ENCODE peak calls at places on chromosome 6, in four cellular contexts. One of them, this sample, is unnamed.
A peak's percentile ranks its signal among the peaks of the same experiment; 100 is the strongest.

GRCh38 chr6:145838305-145838704 is 23.7 kb upstream of the FBXO30 start:
- DNase-seq in cardiac muscle cell: no peak
- DNase-seq in AG04450: no peak
- DNase-seq in ovary: no peak
- DNase-seq in this sample: no peak

GRCh38 chr6:16656451-16656850 is 104.8 kb downstream of the ATXN1 start:
- DNase-seq in cardiac muscle cell: no peak
- DNase-seq in AG04450: no peak
- DNase-seq in ovary: no peak
- DNase-seq in this sample: no peak

GRCh38 chr6:146917182-146917581 is 287.0 kb upstream of the STXBP5 start:
- DNase-seq in cardiac muscle cell: no peak
- DNase-seq in AG04450: no peak
- DNase-seq in ovary: no peak
- DNase-seq in this sample: no peak

GRCh38 chr6:113540491-113540890 is 316.7 kb upstream of the MARCKS start:
- DNase-seq in cardiac muscle cell: no peak
- DNase-seq in AG04450: no peak
- DNase-seq in ovary: no peak
- DNase-seq in this sample: no peak

GRCh38 chr6:74222768-74223321 is 526.8 kb downstream of the CD109 start:
- DNase-seq in cardiac muscle cell: no peak
- DNase-seq in AG04450: peak; percentile 7
- DNase-seq in ovary: no peak
- DNase-seq in this sample: no peak

GRCh38 chr6:84411060-84411629 is 183.7 kb upstream of the CEP162 start:
- DNase-seq in cardiac muscle cell: peak; percentile 82
- DNase-seq in AG04450: no peak
- DNase-seq in ovary: no peak
- DNase-seq in this sample: peak; percentile 17

GRCh38 chr6:61940919-61941318 is 345.1 kb downstream of the KHDRBS2 start:
- DNase-seq in cardiac muscle cell: no peak
- DNase-seq in AG04450: no peak
- DNase-seq in ovary: no peak
- DNase-seq in this sample: no peak

GRCh38 chr6:47264775-47265184 is 44.9 kb downstream of the TNFRSF21 start:
- DNase-seq in cardiac muscle cell: peak; percentile 34
- DNase-seq in AG04450: no peak
- DNase-seq in ovary: no peak
- DNase-seq in this sample: no peak

GRCh38 chr6:43983191-43983590 is 144.1 kb downstream of the MRPL14 start:
- DNase-seq in cardiac muscle cell: no peak
- DNase-seq in AG04450: no peak
- DNase-seq in ovary: no peak
- DNase-seq in this sample: no peak

DNA sequence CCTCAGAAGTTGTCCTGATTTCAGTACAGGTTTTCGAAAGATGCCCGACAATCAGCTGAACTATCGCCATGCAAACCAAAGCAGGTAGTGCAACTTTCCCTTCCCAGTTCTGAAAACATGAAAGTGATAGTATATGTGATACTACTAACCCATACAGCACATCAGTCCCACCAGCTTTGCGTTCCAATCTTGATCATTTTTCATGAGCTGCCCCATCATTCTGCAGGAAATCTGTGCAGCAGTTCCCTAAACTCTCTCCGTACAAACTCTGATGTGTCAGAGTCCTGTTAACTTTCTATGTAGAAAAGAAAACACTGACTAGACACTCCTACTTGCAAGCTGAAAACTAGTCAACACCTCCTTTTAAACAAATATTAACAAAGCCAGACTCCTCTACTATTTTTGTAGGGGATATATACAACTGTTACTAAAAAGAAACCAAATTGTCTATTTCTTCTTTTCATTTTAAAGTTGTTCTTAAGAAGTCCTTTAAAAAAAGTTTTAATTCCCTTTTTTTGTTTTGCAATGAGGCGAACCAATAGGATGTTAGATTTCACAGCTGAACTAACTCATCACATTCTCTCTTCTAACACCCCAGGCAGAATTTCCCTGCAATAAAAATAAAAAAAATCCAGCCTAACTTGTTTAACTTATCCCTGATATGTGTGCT is 99.6 kb upstream of the DST start:
- DNase-seq in cardiac muscle cell: peak; percentile 24
- DNase-seq in AG04450: no peak
- DNase-seq in ovary: no peak
- DNase-seq in this sample: no peak
- H3K4me3 ChIP-seq in cardiac muscle cell: no peak overlapping the region
- H3K4me3 ChIP-seq in AG04450: peak overlapping the region; percentile 35
- H3K4me3 ChIP-seq in ovary: peak overlapping the region; percentile 14
- H3K4me3 ChIP-seq in this sample: no peak overlapping the region

DNA sequence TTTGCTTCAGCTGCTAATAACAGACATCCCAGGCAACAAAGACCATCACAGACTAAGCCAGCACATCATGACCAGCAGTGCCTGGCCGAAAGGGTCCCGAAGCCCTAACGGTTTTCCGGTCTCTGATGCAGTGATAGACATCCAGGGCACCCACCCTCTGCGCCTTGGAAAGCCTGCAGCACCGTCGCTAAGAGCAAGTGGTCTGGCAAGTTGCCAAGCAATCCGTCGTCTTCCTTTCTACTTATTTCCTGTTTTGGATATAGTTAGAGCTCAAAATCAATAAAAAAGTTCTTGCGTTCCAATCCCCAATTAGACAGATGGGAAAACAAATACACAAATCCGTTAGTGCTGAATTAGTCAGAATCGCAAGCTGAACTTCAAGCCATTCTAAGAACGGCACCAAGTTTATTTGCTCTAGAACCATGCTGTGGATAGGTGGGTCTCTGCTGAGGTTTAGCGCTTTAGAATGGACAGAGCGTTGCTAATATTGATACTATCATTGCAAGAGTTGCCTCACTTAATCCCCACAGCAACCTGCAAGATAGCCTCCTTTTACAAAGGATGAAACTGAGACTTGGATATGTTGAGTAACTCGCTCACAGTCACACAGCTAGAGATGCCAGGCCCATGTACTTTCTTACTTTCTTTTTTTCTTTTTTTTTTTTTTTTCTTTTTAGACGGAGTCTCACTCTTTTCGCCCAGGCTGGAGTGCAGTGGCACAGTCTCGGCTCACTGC is 163.3 kb upstream of the SNX9 start:
- DNase-seq in cardiac muscle cell: no peak
- DNase-seq in AG04450: no peak
- DNase-seq in ovary: no peak
- DNase-seq in this sample: no peak
- H3K4me3 ChIP-seq in cardiac muscle cell: no peak overlapping the region
- H3K4me3 ChIP-seq in AG04450: no peak overlapping the region
- H3K4me3 ChIP-seq in ovary: no peak overlapping the region
- H3K4me3 ChIP-seq in this sample: no peak overlapping the region

DNA sequence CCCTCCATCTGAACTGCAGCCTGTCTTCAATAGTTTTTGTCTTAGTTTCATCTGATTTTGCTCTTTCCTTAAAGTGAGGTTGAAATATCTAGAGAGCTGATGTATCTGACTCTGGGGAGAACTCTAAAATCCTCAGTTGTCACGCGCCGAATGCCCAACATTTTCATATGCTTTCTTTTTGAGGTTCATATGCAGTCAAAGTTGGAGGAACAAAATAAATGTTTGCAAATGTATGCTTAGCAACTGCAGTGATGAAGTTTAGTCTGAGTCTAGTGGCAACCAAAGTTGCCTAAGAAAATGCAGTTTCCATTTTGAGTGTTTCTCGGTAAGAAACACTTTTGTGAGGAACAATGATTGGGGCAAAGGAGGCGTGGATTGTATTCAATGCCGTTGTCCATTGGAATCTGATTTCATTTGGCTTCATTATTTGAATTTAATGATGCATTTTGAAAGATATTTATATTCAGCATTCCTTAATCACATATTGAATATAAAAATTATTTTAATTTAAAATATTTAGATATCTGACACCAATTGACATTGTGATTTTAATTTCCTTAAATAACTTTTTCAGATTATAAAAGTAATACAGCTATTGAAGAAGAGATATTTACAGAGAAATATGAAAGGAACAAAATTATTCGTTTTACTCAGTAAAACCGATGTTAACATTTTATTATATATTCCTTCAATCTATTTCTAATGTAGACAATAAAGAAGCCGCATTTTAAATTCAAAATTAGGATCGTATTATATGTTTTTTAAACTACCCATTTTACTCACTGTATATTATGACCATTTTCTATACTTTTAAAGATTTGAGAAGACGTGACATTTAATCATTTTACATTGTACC is 122.0 kb downstream of the PLEKHG1 start:
- DNase-seq in cardiac muscle cell: no peak
- DNase-seq in AG04450: no peak
- DNase-seq in ovary: no peak
- DNase-seq in this sample: no peak
- H3K4me3 ChIP-seq in cardiac muscle cell: no peak overlapping the region
- H3K4me3 ChIP-seq in AG04450: no peak overlapping the region
- H3K4me3 ChIP-seq in ovary: no peak overlapping the region
- H3K4me3 ChIP-seq in this sample: no peak overlapping the region

GRCh38 chr6:49713346-49713745 is at the start of gene CRISP2:
- DNase-seq in cardiac muscle cell: no peak
- DNase-seq in AG04450: no peak
- DNase-seq in ovary: no peak
- DNase-seq in this sample: no peak
- H3K4me3 ChIP-seq in cardiac muscle cell: no peak within 1 kb of the TSS
- H3K4me3 ChIP-seq in AG04450: no peak within 1 kb of the TSS
- H3K4me3 ChIP-seq in ovary: no peak within 1 kb of the TSS
- H3K4me3 ChIP-seq in this sample: no peak within 1 kb of the TSS

GRCh38 chr6:27281569-27281968 is 30.5 kb downstream of the POM121L2 start:
- DNase-seq in cardiac muscle cell: no peak
- DNase-seq in AG04450: no peak
- DNase-seq in ovary: no peak
- DNase-seq in this sample: no peak
- H3K4me3 ChIP-seq in cardiac muscle cell: no peak overlapping the region
- H3K4me3 ChIP-seq in AG04450: no peak overlapping the region
- H3K4me3 ChIP-seq in ovary: no peak overlapping the region
- H3K4me3 ChIP-seq in this sample: no peak overlapping the region

GRCh38 chr6:109255946-109256628 is 126.2 kb downstream of the CD164 start:
- DNase-seq in cardiac muscle cell: peak; percentile 25
- DNase-seq in AG04450: no peak
- DNase-seq in ovary: no peak
- DNase-seq in this sample: no peak
- H3K4me3 ChIP-seq in cardiac muscle cell: no peak overlapping the region
- H3K4me3 ChIP-seq in AG04450: no peak overlapping the region
- H3K4me3 ChIP-seq in ovary: no peak overlapping the region
- H3K4me3 ChIP-seq in this sample: no peak overlapping the region

GRCh38 chr6:79810153-79810806 is 137.1 kb downstream of the ELOVL4 start:
- DNase-seq in cardiac muscle cell: no peak
- DNase-seq in AG04450: no peak
- DNase-seq in ovary: no peak
- DNase-seq in this sample: no peak
- H3K4me3 ChIP-seq in cardiac muscle cell: no peak overlapping the region
- H3K4me3 ChIP-seq in AG04450: no peak overlapping the region
- H3K4me3 ChIP-seq in ovary: no peak overlapping the region
- H3K4me3 ChIP-seq in this sample: no peak overlapping the region

This sample was measured in SJCRH30.